ENCODE peak calls at places on chromosomes 7 and 10, in five cellular contexts. F is mammary epithelial cell, I is neural progenitor cell, W is cardiac muscle cell, G is uterus. Y is an unnamed sample. For H3K4me1, the result is how much of the 10 kb centered on the place peaks cover.

GRCh38 chr10:44032216-44032615 is 352.7 kb downstream of the CXCL12 start:
- DNase-seq in F (no peak), W (no peak), G (no peak), I (no peak), Y (no peak)

GRCh38 chr10:123428302-123428701 is 237.9 kb upstream of the GPR26 start:
- DNase-seq in G (no peak), I (no peak), W (no peak), F (no peak), Y (no peak)

GRCh38 chr10:89378006-89378627 is at the start of gene IFIT1B:
- DNase-seq in G (no peak), I (no peak), W (no peak), F (no peak), Y (no peak)

GRCh38 chr7:101666751-101667150 is 37.7 kb upstream of the MYL10 start:
- DNase-seq in I (no peak), W (no peak), F (no peak), G (no peak), Y (no peak)

GRCh38 chr7:50557114-50557513 is 8.1 kb downstream of the DDC start:
- DNase-seq in I (no peak), W (no peak), F (no peak), G (no peak), Y (no peak)

GRCh38 chr10:49595003-49595712 is 15.0 kb upstream of the SLC18A3 start:
- DNase-seq in I (no peak), W (no peak), F (no peak), G (no peak), Y (no peak)

GRCh38 chr7:8177109-8177933 is 84.6 kb downstream of the ICA1 start:
- DNase-seq in I (no peak), F (no peak), G (no peak), W (no peak), Y (no peak)

GRCh38 chr10:126563361-126563760 is 107.1 kb downstream of the C10orf90 start:
- DNase-seq in I (no peak), G (no peak), F (no peak), W (no peak), Y (no peak)

GRCh38 chr7:24701232-24701898 is 55.9 kb downstream of the GSDME start:
- DNase-seq in W (peak), F (peak), G (no peak), I (no peak), Y (no peak)

DNA sequence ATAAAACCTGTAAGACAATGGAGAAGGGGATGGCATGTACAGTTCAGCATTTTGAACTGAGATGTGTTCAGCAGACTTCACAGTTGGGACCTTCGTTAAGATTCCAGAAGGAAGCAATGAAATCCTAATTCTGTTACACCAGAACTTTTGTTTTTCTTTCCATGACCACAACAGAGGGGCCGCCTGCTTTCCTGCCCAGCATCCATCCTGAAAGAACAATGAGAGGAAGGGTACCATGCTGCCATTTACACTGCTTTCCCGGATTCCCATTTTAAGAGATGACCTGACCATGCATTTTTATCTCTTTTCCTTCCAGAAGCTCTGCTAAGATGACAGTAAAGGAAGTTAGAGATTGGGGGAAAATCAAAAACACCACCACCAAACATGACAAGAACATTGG is 92.7 kb downstream of the PIP4K2A start:
- DNase-seq in G (no peak), I (no peak), F (no peak), W (no peak), Y (no peak)
- H3K4me1 ChIP-seq in G (under half), I (under half), F (under half), W (half or more), Y (under half)

GRCh38 chr10:58641095-58641531 is 128.4 kb downstream of the BICC1 start:
- DNase-seq in G (no peak), F (peak), I (peak), W (no peak), Y (peak)
- TF ChIP-seq CTCF in G (peak), F (peak), I (peak), W (peak), Y (no peak)

GRCh38 chr7:27133409-27134157 is 3.0 kb upstream of the HOXA4 start:
- DNase-seq in G (no peak), F (peak), I (no peak), W (no peak), Y (no peak)

GRCh38 chr7:27132978-27133377 is 2.4 kb upstream of the HOXA4 start:
- DNase-seq in I (no peak), W (no peak), G (no peak), F (no peak), Y (no peak)

GRCh38 chr7:27132214-27132613 is 1.7 kb upstream of the HOXA4 start:
- DNase-seq in F (no peak), I (no peak), G (no peak), W (no peak), Y (no peak)

GRCh38 chr7:27131390-27131819 is 848 bp upstream of the HOXA4 start:
- DNase-seq in F (no peak), I (no peak), W (no peak), G (no peak), Y (no peak)

GRCh38 chr7:27134392-27134791 is 3.8 kb upstream of the HOXA4 start:
- DNase-seq in I (no peak), W (no peak), G (peak), F (peak), Y (no peak)
- H3K4me1 ChIP-seq in I (under half), W (under half), G (under half), F (half or more), Y (under half)

GRCh38 chr10:99973190-99973589 is 36.6 kb downstream of the DNMBP start:
- DNase-seq in F (no peak), I (no peak), G (no peak), W (no peak), Y (no peak)
- TF ChIP-seq CTCF in F (peak), I (peak), G (no peak), W (peak), Y (no peak)

GRCh38 chr10:116765549-116766162 is 23.3 kb upstream of the HSPA12A start:
- DNase-seq in G (no peak), I (no peak), W (no peak), F (no peak), Y (no peak)
- H3K4me1 ChIP-seq in G (under half), I (under half), W (under half), F (under half), Y (under half)

DNA sequence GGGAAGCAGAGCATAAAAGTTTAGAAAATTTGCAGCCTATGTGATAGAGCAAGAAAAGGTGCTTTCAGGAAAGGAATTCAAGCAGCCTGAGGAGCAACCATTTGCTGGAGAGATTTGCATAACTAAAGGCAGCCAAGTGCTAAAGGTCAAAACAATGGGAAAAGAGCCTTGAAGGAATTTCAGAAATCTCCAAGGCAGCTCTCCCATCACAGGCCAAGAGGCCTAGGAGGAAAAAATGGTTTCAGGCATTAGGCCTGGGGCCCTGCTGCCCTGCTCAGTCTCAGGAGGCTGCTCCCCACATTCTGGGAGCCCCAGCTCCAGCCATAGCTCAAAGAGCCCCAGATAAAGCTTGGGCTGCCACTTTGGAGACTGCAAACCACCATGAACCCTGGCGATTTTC is 95.9 kb upstream of the UNC5B start:
- DNase-seq in G (no peak), W (no peak), I (no peak), F (no peak), Y (no peak)
- TF ChIP-seq CTCF in G (no peak), W (no peak), I (no peak), F (no peak), Y (no peak)

GRCh38 chr10:46329690-46330016 is 42.9 kb downstream of the ANTXRL start:
- DNase-seq in F (no peak), W (no peak), G (no peak), I (no peak), Y (no peak)
- H3K4me1 ChIP-seq in F (under half), W (under half), G (under half), I (under half), Y (under half)

GRCh38 chr7:94303736-94304135 is 91.0 kb upstream of the COL1A2 start:
- DNase-seq in W (peak), G (peak), I (no peak), F (no peak), Y (peak)
- TF ChIP-seq CTCF in W (no peak), G (no peak), I (no peak), F (no peak), Y (no peak)

DNA sequence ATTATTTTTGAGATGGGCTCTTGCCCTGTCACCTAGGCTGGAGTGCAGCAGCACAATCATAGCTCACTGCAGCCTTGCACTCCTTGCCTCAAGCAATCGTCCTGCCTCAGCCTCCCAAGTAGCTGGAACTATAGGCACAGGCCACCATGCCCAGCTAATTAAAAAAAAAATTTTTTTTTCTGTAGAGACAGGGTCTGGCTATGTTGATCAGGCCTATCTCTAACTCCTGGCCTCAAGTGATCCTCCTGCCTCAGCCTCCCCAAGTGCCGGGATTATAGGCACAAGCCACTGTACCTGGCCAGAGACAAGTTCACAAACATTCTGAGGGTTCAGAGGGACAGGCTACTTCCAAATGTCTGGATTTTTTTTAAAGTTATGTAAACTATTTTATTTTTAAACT is 32.1 kb upstream of the PURB start:
- DNase-seq in W (no peak), G (no peak), I (no peak), F (no peak), Y (no peak)
- H3K4me1 ChIP-seq in W (under half), G (under half), I (under half), F (under half), Y (under half)